ENCODE peak calls at places on chromosomes 2 and 18, in seven cellular contexts. J is brain microvascular endothelial cell, A is HCT116, L is endothelial cell, M is foreskin fibroblast, K is fibroblast of pulmonary artery, S is OCI-LY7. B is an unnamed sample.

GRCh38 chr18:63317982-63318881 is 1.3 kb downstream of the BCL2 start:
- DNase-seq in L (peak; percentile 68), J (no peak), K (no peak), A (no peak), M (no peak), S (no peak), B (peak; percentile 93)

GRCh38 chr2:238461051-238461450 is 34.3 kb downstream of the ASB1 start:
- DNase-seq in J (no peak), L (no peak), S (no peak), K (no peak), A (no peak), M (no peak), B (no peak)

GRCh38 chr2:95381212-95382127 is 21.0 kb upstream of the FAHD2A start:
- DNase-seq in K (no peak), A (no peak), M (no peak), S (no peak), L (no peak), J (no peak), B (no peak)

GRCh38 chr2:71256421-71256820 is 29.5 kb upstream of the PAIP2B start:
- DNase-seq in M (no peak), S (no peak), J (no peak), L (no peak), A (no peak), K (no peak), B (no peak)

GRCh38 chr2:54224997-54225396 is 31.0 kb downstream of the TSPYL6 start:
- DNase-seq in A (no peak), L (no peak), S (no peak), M (no peak), K (no peak), J (no peak), B (no peak)

GRCh38 chr2:10136187-10136934 is 13.8 kb downstream of the RRM2 start:
- DNase-seq in L (no peak), J (no peak), K (no peak), S (no peak), M (no peak), A (no peak), B (no peak)

GRCh38 chr2:88003074-88003755 is 13.1 kb downstream of the RNU2-63P start:
- DNase-seq in J (no peak), L (peak; percentile 17), A (no peak), S (no peak), M (no peak), K (peak; percentile 10), B (no peak)

GRCh38 chr2:191345788-191346187 is 100.6 kb downstream of the MYO1B start:
- DNase-seq in L (no peak), A (no peak), J (no peak), M (no peak), S (no peak), K (peak; percentile 24), B (no peak)

GRCh38 chr2:226963528-226963927 is 127.7 kb downstream of the RHBDD1 start:
- DNase-seq in L (no peak), M (peak; percentile 53), S (no peak), K (peak; percentile 45), A (peak; percentile 44), J (peak; percentile 31), B (no peak)

GRCh38 chr2:146777181-146777580 is 1067.6 kb upstream of the ACVR2A start:
- DNase-seq in S (no peak), J (no peak), A (no peak), M (no peak), K (no peak), L (no peak), B (no peak)

GRCh38 chr2:10413488-10413887 is 34.6 kb downstream of the ODC1 start:
- DNase-seq in K (no peak), M (no peak), J (no peak), A (no peak), S (no peak), L (no peak), B (no peak)

GRCh38 chr2:150608341-150608740 is 120.9 kb upstream of the RND3 start:
- DNase-seq in J (no peak), L (no peak), K (no peak), A (no peak), S (no peak), M (no peak), B (no peak)

GRCh38 chr2:197306691-197307030 is 3.9 kb downstream of the ANKRD44 start:
- DNase-seq in J (no peak), L (no peak), S (peak; percentile 69), K (no peak), M (no peak), A (no peak), B (peak; percentile 51)

GRCh38 chr2:235018838-235019237 is 67.0 kb downstream of the SH3BP4 start:
- DNase-seq in L (no peak), J (no peak), A (no peak), S (no peak), K (no peak), M (no peak), B (no peak)

GRCh38 chr2:62856228-62857040 is 150.9 kb downstream of the EHBP1 start:
- DNase-seq in L (no peak), A (no peak), M (no peak), J (no peak), S (no peak), K (no peak), B (no peak)

GRCh38 chr2:72696559-72696958 is 129.3 kb downstream of the EXOC6B start:
- DNase-seq in J (no peak), A (no peak), S (no peak), K (no peak), M (no peak), L (no peak), B (no peak)

GRCh38 chr2:148022351-148022750 is 1.5 kb downstream of the MBD5 start:
- DNase-seq in A (no peak), S (no peak), M (no peak), K (no peak), J (no peak), L (no peak), B (no peak)

GRCh38 chr2:157093666-157094065 is 163.8 kb upstream of the GALNT5 start:
- DNase-seq in A (no peak), J (no peak), K (no peak), S (no peak), M (no peak), L (no peak), B (no peak)
- TF ChIP-seq CTCF in A (peak; percentile 30), J (no peak), K (no peak), S (no peak), M (no peak), L (no peak), B (no peak)

GRCh38 chr2:26976242-26976641 is 5.8 kb downstream of the MAPRE3 start:
- DNase-seq in K (no peak), A (no peak), M (no peak), L (no peak), S (no peak), J (no peak), B (no peak)

GRCh38 chr2:26977012-26977411 is 6.6 kb downstream of the MAPRE3 start:
- DNase-seq in S (no peak), M (no peak), A (no peak), K (no peak), L (no peak), J (no peak), B (no peak)

GRCh38 chr2:26975656-26976055 is 5.2 kb downstream of the MAPRE3 start:
- DNase-seq in S (no peak), J (no peak), A (no peak), L (no peak), K (no peak), M (no peak), B (no peak)

GRCh38 chr2:26971911-26972786 is 1.7 kb downstream of the MAPRE3 start:
- DNase-seq in S (no peak), J (no peak), K (no peak), M (no peak), A (no peak), L (no peak), B (no peak)

DNA sequence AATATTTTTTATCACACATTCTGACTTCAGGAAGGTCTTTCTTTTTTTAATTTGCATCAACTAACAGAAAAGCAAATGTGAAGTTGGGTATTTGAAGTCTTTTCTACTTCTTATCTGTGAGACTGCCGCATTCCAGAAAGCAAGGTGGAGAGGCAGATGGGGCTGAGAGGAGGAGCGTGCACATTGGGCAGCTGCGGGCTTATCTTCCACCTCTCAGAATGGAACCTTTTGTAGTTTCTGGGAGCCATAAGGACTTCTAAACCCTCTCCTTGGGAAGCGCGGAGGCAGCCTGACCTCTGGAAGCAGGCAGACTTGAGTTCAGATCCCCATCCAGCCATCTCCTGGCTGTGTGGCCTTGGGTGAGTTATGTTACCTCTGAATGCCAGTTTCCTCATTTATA is 3.9 kb downstream of the MAPRE3 start:
- DNase-seq in A (no peak), J (no peak), K (no peak), S (no peak), M (no peak), L (no peak), B (no peak)
- TF ChIP-seq CTCF in A (no peak), J (no peak), K (no peak), S (no peak), M (no peak), L (no peak), B (no peak)

GRCh38 chr2:165902929-165903328 is 50.6 kb downstream of the TTC21B start:
- DNase-seq in M (no peak), J (peak; percentile 17), L (no peak), S (no peak), K (peak; percentile 38), A (no peak), B (no peak)
- TF ChIP-seq CTCF in M (peak; percentile 8), J (peak; percentile 17), L (no peak), S (no peak), K (peak; percentile 15), A (no peak), B (no peak)

GRCh38 chr18:48602759-48603390 is 64.0 kb downstream of the CTIF start:
- DNase-seq in A (no peak), L (no peak), M (no peak), K (no peak), S (no peak), J (no peak), B (no peak)

GRCh38 chr18:48607049-48607984 is 68.5 kb downstream of the CTIF start:
- DNase-seq in M (peak; percentile 77), L (no peak), K (peak; percentile 88), S (no peak), J (peak; percentile 81), A (no peak), B (no peak)

GRCh38 chr18:48608581-48608980 is 69.8 kb downstream of the CTIF start:
- DNase-seq in K (no peak), L (no peak), A (no peak), J (no peak), S (no peak), M (no peak), B (no peak)

GRCh38 chr18:48609114-48609513 is 70.3 kb downstream of the CTIF start:
- DNase-seq in S (no peak), L (no peak), A (no peak), M (no peak), J (no peak), K (no peak), B (no peak)

GRCh38 chr18:48605408-48605845 is 66.6 kb downstream of the CTIF start:
- DNase-seq in S (peak; percentile 52), M (no peak), K (peak; percentile 38), A (peak; percentile 29), J (no peak), L (peak; percentile 62), B (peak; percentile 5)
- TF ChIP-seq CTCF in S (peak; percentile 72), M (peak; percentile 12), K (peak; percentile 34), A (peak; percentile 61), J (peak; percentile 73), L (peak; percentile 34), B (no peak)

B was measured in activated CD8-positive, alpha-beta T cell treated with anti-CD3 and anti-CD28 coated beads for 36 hours.